ENCODE peak calls at places on chromosomes 6 and 20, in six cellular contexts. M is HuH-7, G is fibroblast of the conjunctiva, K is AG10803, L is AG08395, X is endodermal cell. J is an unnamed sample.

GRCh38 chr20:38073307-38074010 is 39.9 kb downstream of the RPRD1B start:
- DNase-seq in X (peak; percentile 76), L (peak; percentile 86), G (peak; percentile 93), M (peak; percentile 56), K (peak; percentile 98), J (peak; percentile 99)

GRCh38 chr6:71287038-71287437 is 1.6 kb upstream of the OGFRL1 start:
- DNase-seq in G (no peak), L (peak; percentile 57), X (no peak), K (peak; percentile 64), M (no peak), J (no peak)

GRCh38 chr20:6689339-6689973 is 78.0 kb upstream of the BMP2 start:
- DNase-seq in G (no peak), M (no peak), L (no peak), K (no peak), X (no peak), J (no peak)

GRCh38 chr6:41059569-41059968 is 6.6 kb downstream of the APOBEC2 start:
- DNase-seq in G (no peak), K (peak; percentile 61), M (no peak), X (no peak), L (peak; percentile 67), J (peak; percentile 47)

GRCh38 chr6:4610256-4610655 is 165.9 kb upstream of the CDYL start:
- DNase-seq in L (peak; percentile 87), G (peak; percentile 24), M (no peak), X (no peak), K (peak; percentile 95), J (peak; percentile 95)

GRCh38 chr6:151497935-151498726 is 4.3 kb downstream of the CCDC170 start:
- DNase-seq in K (peak; percentile 30), G (no peak), L (no peak), M (peak; percentile 25), X (no peak), J (peak; percentile 52)

GRCh38 chr6:116500969-116501433 is 10.4 kb upstream of the CALHM5 start:
- DNase-seq in K (no peak), X (no peak), M (no peak), G (no peak), L (no peak), J (peak; percentile 45)

GRCh38 chr6:118843685-118844390 is 50.1 kb upstream of the ASF1A start:
- DNase-seq in G (no peak), X (no peak), K (no peak), L (no peak), M (no peak), J (peak; percentile 58)

GRCh38 chr6:135299256-135299655 is 118.1 kb downstream of the MYB start:
- DNase-seq in M (no peak), G (no peak), K (peak; percentile 11), L (no peak), X (no peak), J (peak; percentile 88)

GRCh38 chr20:64238115-64238825 is 17.3 kb upstream of the PCMTD2 start:
- DNase-seq in X (no peak), L (no peak), M (no peak), K (no peak), G (no peak), J (no peak)

GRCh38 chr6:77466055-77467028 is 3.1 kb upstream of the HTR1B start:
- DNase-seq in M (peak; percentile 63), K (peak; percentile 70), G (peak; percentile 73), X (peak; percentile 87), L (peak; percentile 71), J (peak; percentile 83)

GRCh38 chr20:62855120-62855519 is 6.5 kb downstream of the TCFL5 start:
- DNase-seq in L (no peak), M (no peak), G (no peak), K (no peak), X (no peak), J (no peak)

GRCh38 chr6:75386050-75386770 is 101.6 kb upstream of the TMEM30A start:
- DNase-seq in X (no peak), M (no peak), G (no peak), L (peak; percentile 49), K (peak; percentile 80), J (peak; percentile 67)

GRCh38 chr20:9829835-9830234 is 9.0 kb downstream of the PAK5 start:
- DNase-seq in K (no peak), X (peak; percentile 67), L (no peak), G (no peak), M (no peak), J (no peak)

GRCh38 chr20:62641749-62642665 is at the start of gene SLCO4A1:
- DNase-seq in K (no peak), X (peak; percentile 84), M (no peak), G (no peak), L (peak; percentile 81), J (peak; percentile 33)

GRCh38 chr20:8161262-8162071 is 29.4 kb downstream of the PLCB1 start:
- DNase-seq in L (no peak), G (no peak), M (no peak), K (no peak), X (no peak), J (no peak)

GRCh38 chr20:41352106-41352505 is 11.5 kb downstream of the LPIN3 start:
- DNase-seq in K (no peak), X (peak; percentile 72), L (no peak), M (no peak), G (no peak), J (no peak)

GRCh38 chr6:21666200-21666671 is 72.7 kb downstream of the SOX4 start:
- DNase-seq in L (peak; percentile 5), M (no peak), X (peak; percentile 90), K (no peak), G (no peak), J (no peak)

GRCh38 chr20:23136893-23137745 is 51.0 kb upstream of the CD93 start:
- DNase-seq in L (no peak), K (no peak), M (no peak), G (no peak), X (no peak), J (no peak)

GRCh38 chr20:22949710-22950109 is 85.4 kb upstream of the SSTR4 start:
- DNase-seq in X (no peak), G (no peak), M (no peak), K (no peak), L (no peak), J (peak; percentile 73)

GRCh38 chr20:45354423-45355208 is 6.4 kb upstream of the SDC4 start:
- DNase-seq in L (no peak), X (no peak), M (no peak), K (no peak), G (no peak), J (peak; percentile 61)

GRCh38 chr6:137122612-137123011 is 50.8 kb downstream of the IL22RA2 start:
- DNase-seq in K (no peak), G (no peak), M (no peak), X (no peak), L (no peak), J (no peak)

GRCh38 chr6:10465633-10466499 is 51.0 kb upstream of the TFAP2A start:
- DNase-seq in G (peak; percentile 33), L (peak; percentile 41), M (peak; percentile 26), K (peak; percentile 25), X (peak; percentile 93), J (peak; percentile 55)

GRCh38 chr6:149419696-149420404 is 19.8 kb downstream of the SUMO4 start:
- DNase-seq in G (no peak), K (no peak), L (no peak), M (no peak), X (no peak), J (no peak)

GRCh38 chr6:75076009-75076408 is 129.8 kb downstream of the COL12A1 start:
- DNase-seq in M (no peak), X (no peak), K (no peak), L (no peak), G (no peak), J (no peak)

GRCh38 chr20:34222208-34222607 is 19.0 kb upstream of the ASIP start:
- DNase-seq in G (peak; percentile 94), X (no peak), L (peak; percentile 83), M (no peak), K (peak; percentile 98), J (peak; percentile 98)

GRCh38 chr6:24831771-24832718 is 33.3 kb upstream of the ARMH2 start:
- DNase-seq in M (no peak), K (peak; percentile 62), L (peak; percentile 67), G (peak; percentile 21), X (no peak), J (peak; percentile 65)

GRCh38 chr20:37567671-37568588 is 40.3 kb upstream of the BLCAP start:
- DNase-seq in M (no peak), X (peak; percentile 73), G (no peak), L (no peak), K (no peak), J (peak; percentile 17)

GRCh38 chr6:123224077-123224476 is 228.0 kb downstream of the CLVS2 start:
- DNase-seq in K (no peak), X (no peak), L (no peak), M (no peak), G (no peak), J (no peak)

GRCh38 chr20:24738058-24738775 is 210.9 kb upstream of the CST7 start:
- DNase-seq in L (no peak), X (no peak), M (no peak), K (no peak), G (no peak), J (no peak)

GRCh38 chr20:12715371-12715770 is 293.4 kb upstream of the SPTLC3 start:
- DNase-seq in K (no peak), G (no peak), M (no peak), X (no peak), L (no peak), J (no peak)

GRCh38 chr6:33850294-33850693 is 46.5 kb upstream of the MLN start:
- DNase-seq in G (no peak), L (no peak), X (no peak), M (no peak), K (no peak), J (no peak)

GRCh38 chr6:55898342-55898741 is 23.0 kb upstream of the BMP5 start:
- DNase-seq in G (no peak), M (no peak), X (no peak), L (no peak), K (peak; percentile 40), J (peak; percentile 71)

GRCh38 chr20:22720206-22720605 is 135.8 kb upstream of the FOXA2 start:
- DNase-seq in X (no peak), L (no peak), G (no peak), M (no peak), K (no peak), J (no peak)

GRCh38 chr6:11263185-11263817 is 30.8 kb upstream of the NEDD9 start:
- DNase-seq in K (peak; percentile 87), X (peak; percentile 73), M (no peak), G (peak; percentile 49), L (peak; percentile 77), J (peak; percentile 94)

GRCh38 chr6:110558575-110558974 is 82.2 kb upstream of the SLC22A16 start:
- DNase-seq in G (no peak), M (no peak), K (no peak), L (no peak), X (no peak), J (no peak)

GRCh38 chr20:49534314-49534713 is 33.6 kb downstream of the PTGIS start:
- DNase-seq in X (peak; percentile 91), G (peak; percentile 38), M (peak; percentile 82), K (peak; percentile 48), L (peak; percentile 71), J (peak; percentile 67)

GRCh38 chr20:3077618-3078134 is 6.3 kb downstream of the OXT start:
- DNase-seq in L (no peak), M (no peak), X (no peak), G (no peak), K (no peak), J (no peak)

J was measured in choroid plexus epithelial cell.